ENCODE peak calls at places on chromosomes 16 and 17, in four cellular contexts. One of them, this sample, is unnamed.

GRCh38 chr16:1532081-1532760 is 1.2 kb upstream of the TMEM204 start:
- DNase-seq in Peyer's patch: peak; percentile 66
- DNase-seq in GM23248: peak; percentile 58
- DNase-seq in brain microvascular endothelial cell: no peak
- DNase-seq in this sample: peak; percentile 74

GRCh38 chr16:35398208-35398607 is 1938.8 kb downstream of the TP53TG3F start:
- DNase-seq in Peyer's patch: no peak
- DNase-seq in GM23248: no peak
- DNase-seq in brain microvascular endothelial cell: no peak
- DNase-seq in this sample: no peak

GRCh38 chr17:40025991-40026815 is 11.0 kb downstream of the CSF3 start:
- DNase-seq in Peyer's patch: peak; percentile 65
- DNase-seq in GM23248: no peak
- DNase-seq in brain microvascular endothelial cell: peak; percentile 29
- DNase-seq in this sample: no peak

GRCh38 chr16:50275428-50276127 is 9.2 kb downstream of the ADCY7 start:
- DNase-seq in Peyer's patch: no peak
- DNase-seq in GM23248: no peak
- DNase-seq in brain microvascular endothelial cell: no peak
- DNase-seq in this sample: no peak

GRCh38 chr16:4521971-4522623 is 16.5 kb downstream of the CDIP1 start:
- DNase-seq in Peyer's patch: no peak
- DNase-seq in GM23248: no peak
- DNase-seq in brain microvascular endothelial cell: no peak
- DNase-seq in this sample: peak; percentile 60

GRCh38 chr16:67555795-67556212 is 6.5 kb upstream of the CTCF start:
- DNase-seq in Peyer's patch: no peak
- DNase-seq in GM23248: peak; percentile 74
- DNase-seq in brain microvascular endothelial cell: peak; percentile 36
- DNase-seq in this sample: no peak

GRCh38 chr17:67922503-67922902 is 73.8 kb downstream of the C17orf58 start:
- DNase-seq in Peyer's patch: no peak
- DNase-seq in GM23248: no peak
- DNase-seq in brain microvascular endothelial cell: no peak
- DNase-seq in this sample: no peak

GRCh38 chr17:7634384-7634783 is 4.4 kb downstream of the SHBG start:
- DNase-seq in Peyer's patch: no peak
- DNase-seq in GM23248: peak; percentile 54
- DNase-seq in brain microvascular endothelial cell: peak; percentile 25
- DNase-seq in this sample: peak; percentile 65

GRCh38 chr17:38628441-38628840 is 22.7 kb upstream of the SRCIN1 start:
- DNase-seq in Peyer's patch: no peak
- DNase-seq in GM23248: no peak
- DNase-seq in brain microvascular endothelial cell: no peak
- DNase-seq in this sample: no peak

GRCh38 chr17:32460054-32460453 is 15.7 kb downstream of the PSMD11 start:
- DNase-seq in Peyer's patch: no peak
- DNase-seq in GM23248: no peak
- DNase-seq in brain microvascular endothelial cell: no peak
- DNase-seq in this sample: no peak

GRCh38 chr16:1991135-1991551 is 1.4 kb downstream of the SYNGR3 start:
- DNase-seq in Peyer's patch: peak; percentile 93
- DNase-seq in GM23248: no peak
- DNase-seq in brain microvascular endothelial cell: no peak
- DNase-seq in this sample: no peak

GRCh38 chr17:10171057-10171456 is 27.3 kb downstream of the GAS7 start:
- DNase-seq in Peyer's patch: no peak
- DNase-seq in GM23248: peak; percentile 63
- DNase-seq in brain microvascular endothelial cell: no peak
- DNase-seq in this sample: peak; percentile 48

GRCh38 chr17:16005641-16006040 is 6.0 kb downstream of the TTC19 start:
- DNase-seq in Peyer's patch: no peak
- DNase-seq in GM23248: no peak
- DNase-seq in brain microvascular endothelial cell: no peak
- DNase-seq in this sample: no peak

GRCh38 chr17:82613283-82614094 is 34.8 kb downstream of the WDR45B start:
- DNase-seq in Peyer's patch: no peak
- DNase-seq in GM23248: no peak
- DNase-seq in brain microvascular endothelial cell: no peak
- DNase-seq in this sample: no peak

GRCh38 chr16:55184052-55184451 is 140.0 kb upstream of the IRX6 start:
- DNase-seq in Peyer's patch: no peak
- DNase-seq in GM23248: no peak
- DNase-seq in brain microvascular endothelial cell: no peak
- DNase-seq in this sample: no peak

GRCh38 chr17:50212121-50212843 is 10.9 kb upstream of the COL1A1 start:
- DNase-seq in Peyer's patch: peak; percentile 40
- DNase-seq in GM23248: peak; percentile 91
- DNase-seq in brain microvascular endothelial cell: no peak
- DNase-seq in this sample: peak; percentile 70

GRCh38 chr16:75043175-75043937 is 44.5 kb downstream of the ZNRF1 start:
- DNase-seq in Peyer's patch: no peak
- DNase-seq in GM23248: no peak
- DNase-seq in brain microvascular endothelial cell: no peak
- DNase-seq in this sample: no peak

GRCh38 chr16:79283578-79283977 is 317.0 kb downstream of the MAF start:
- DNase-seq in Peyer's patch: peak; percentile 59
- DNase-seq in GM23248: no peak
- DNase-seq in brain microvascular endothelial cell: no peak
- DNase-seq in this sample: no peak

GRCh38 chr17:30239089-30239462 is 3.6 kb upstream of the SLC6A4 start:
- DNase-seq in Peyer's patch: no peak
- DNase-seq in GM23248: no peak
- DNase-seq in brain microvascular endothelial cell: no peak
- DNase-seq in this sample: no peak

GRCh38 chr17:6269474-6269873 is 165.4 kb downstream of the AIPL1 start:
- DNase-seq in Peyer's patch: no peak
- DNase-seq in GM23248: peak; percentile 43
- DNase-seq in brain microvascular endothelial cell: peak; percentile 29
- DNase-seq in this sample: no peak

GRCh38 chr16:58605562-58605961 is 24.1 kb downstream of the CNOT1 start:
- DNase-seq in Peyer's patch: no peak
- DNase-seq in GM23248: no peak
- DNase-seq in brain microvascular endothelial cell: no peak
- DNase-seq in this sample: no peak
- H3K36me3 ChIP-seq in Peyer's patch: no peaks in the 10 kb centered on the region
- H3K36me3 ChIP-seq in GM23248: peaks cover 4% of the 10 kb centered on the region
- H3K36me3 ChIP-seq in brain microvascular endothelial cell: peaks cover 2% of the 10 kb centered on the region
- H3K36me3 ChIP-seq in this sample: no peaks in the 10 kb centered on the region

DNA sequence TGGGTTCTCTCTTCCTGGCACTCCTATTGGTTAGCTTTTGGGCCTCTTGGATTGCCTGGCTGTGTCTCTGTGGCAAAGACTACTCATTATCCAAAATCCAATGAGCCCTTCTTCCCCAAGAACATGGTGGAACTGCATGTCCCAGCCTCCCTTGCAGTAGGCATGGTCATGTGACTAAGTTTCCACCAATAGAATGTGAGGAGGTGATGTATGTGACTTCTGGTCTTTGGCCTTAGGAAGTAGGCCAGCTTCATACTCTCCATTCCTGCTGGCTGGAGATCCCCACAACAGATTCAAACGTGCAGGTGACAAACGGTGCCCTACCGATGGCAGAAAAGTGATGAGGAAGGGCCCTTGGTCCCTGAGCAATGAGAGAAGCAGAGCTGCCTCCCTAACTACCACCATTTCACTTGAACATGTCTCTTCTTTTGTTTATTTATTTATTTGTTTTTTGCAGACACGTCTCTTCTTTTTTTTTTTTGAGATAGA is 17.3 kb upstream of the SPN start:
- DNase-seq in Peyer's patch: no peak
- DNase-seq in GM23248: no peak
- DNase-seq in brain microvascular endothelial cell: no peak
- DNase-seq in this sample: no peak
- H3K27ac ChIP-seq in Peyer's patch: no peak overlapping the region
- H3K27ac ChIP-seq in GM23248: no peak overlapping the region
- H3K27ac ChIP-seq in brain microvascular endothelial cell: no peak overlapping the region
- H3K27ac ChIP-seq in this sample: no peak overlapping the region

DNA sequence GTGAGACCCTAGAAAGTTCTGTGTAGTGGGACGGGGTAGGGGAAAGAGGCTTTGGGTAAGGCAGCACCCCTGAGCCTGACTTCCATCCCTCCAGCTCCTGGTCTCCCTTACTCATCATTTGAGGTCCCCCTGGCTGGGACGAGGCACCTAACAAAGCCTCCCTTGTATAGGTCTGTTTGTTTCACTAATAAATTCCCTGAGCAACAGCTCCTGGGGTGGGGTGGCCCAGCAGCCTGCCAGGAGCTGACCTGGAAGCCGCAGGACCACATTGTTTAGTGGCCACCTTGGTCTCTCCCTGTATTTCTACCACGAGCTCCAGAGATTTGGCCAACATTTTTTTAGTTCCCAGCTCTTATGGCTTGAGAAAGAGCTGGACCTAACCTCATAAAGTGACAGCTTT is 7.2 kb downstream of the PRR15L start:
- DNase-seq in Peyer's patch: no peak
- DNase-seq in GM23248: no peak
- DNase-seq in brain microvascular endothelial cell: no peak
- DNase-seq in this sample: no peak
- H3K36me3 ChIP-seq in Peyer's patch: no peaks in the 10 kb centered on the region
- H3K36me3 ChIP-seq in GM23248: no peaks in the 10 kb centered on the region
- H3K36me3 ChIP-seq in brain microvascular endothelial cell: peaks cover 9% of the 10 kb centered on the region
- H3K36me3 ChIP-seq in this sample: no peaks in the 10 kb centered on the region

GRCh38 chr17:63960006-63960405 is 12.7 kb downstream of the SCN4A start:
- DNase-seq in Peyer's patch: no peak
- DNase-seq in GM23248: no peak
- DNase-seq in brain microvascular endothelial cell: no peak
- DNase-seq in this sample: no peak

GRCh38 chr17:63963123-63963522 is 9.6 kb downstream of the SCN4A start:
- DNase-seq in Peyer's patch: no peak
- DNase-seq in GM23248: no peak
- DNase-seq in brain microvascular endothelial cell: no peak
- DNase-seq in this sample: no peak

GRCh38 chr17:63961355-63962207 is 11.1 kb downstream of the SCN4A start:
- DNase-seq in Peyer's patch: peak; percentile 70
- DNase-seq in GM23248: peak; percentile 85
- DNase-seq in brain microvascular endothelial cell: peak; percentile 63
- DNase-seq in this sample: peak; percentile 66

GRCh38 chr17:63960430-63960829 is 12.3 kb downstream of the SCN4A start:
- DNase-seq in Peyer's patch: no peak
- DNase-seq in GM23248: no peak
- DNase-seq in brain microvascular endothelial cell: no peak
- DNase-seq in this sample: no peak

GRCh38 chr17:63962298-63962744 is 10.4 kb downstream of the SCN4A start:
- DNase-seq in Peyer's patch: no peak
- DNase-seq in GM23248: no peak
- DNase-seq in brain microvascular endothelial cell: no peak
- DNase-seq in this sample: no peak
- H3K27ac ChIP-seq in Peyer's patch: peak overlapping the region; percentile 35
- H3K27ac ChIP-seq in GM23248: no peak overlapping the region
- H3K27ac ChIP-seq in brain microvascular endothelial cell: no peak overlapping the region
- H3K27ac ChIP-seq in this sample: no peak overlapping the region